ENCODE peak calls at places on chromosomes 12 and 14, in nine cellular contexts. One of them, this sample, is unnamed.

GRCh38 chr12:15650399-15651128 is 138.6 kb downstream of the EPS8 start:
- DNase-seq in CD8-positive, alpha-beta T cell: no peak
- DNase-seq in activated effector memory CD4-positive, alpha-beta T cell treated with Interleukin-2 at 50 U/mL for 16 hours: no peak
- DNase-seq in progenitor cell of endocrine pancreas: no peak
- DNase-seq in cardiac septum: no peak
- DNase-seq in adipocyte: no peak
- DNase-seq in COLO829: no peak
- DNase-seq in activated T-cell treated with anti-CD3 and anti-CD28 coated beads, Interleukin-2, amount 50 U/mL, for 48 hours: no peak
- DNase-seq in retina: no peak
- DNase-seq in this sample: no peak

GRCh38 chr12:109289004-109289403 is 20.1 kb downstream of the FOXN4 start:
- DNase-seq in CD8-positive, alpha-beta T cell: no peak
- DNase-seq in activated effector memory CD4-positive, alpha-beta T cell treated with Interleukin-2 at 50 U/mL for 16 hours: no peak
- DNase-seq in progenitor cell of endocrine pancreas: no peak
- DNase-seq in cardiac septum: no peak
- DNase-seq in adipocyte: no peak
- DNase-seq in COLO829: no peak
- DNase-seq in activated T-cell treated with anti-CD3 and anti-CD28 coated beads, Interleukin-2, amount 50 U/mL, for 48 hours: no peak
- DNase-seq in retina: no peak
- DNase-seq in this sample: no peak

GRCh38 chr12:89768586-89769482 is 60.2 kb upstream of the ATP2B1 start:
- DNase-seq in CD8-positive, alpha-beta T cell: no peak
- DNase-seq in activated effector memory CD4-positive, alpha-beta T cell treated with Interleukin-2 at 50 U/mL for 16 hours: no peak
- DNase-seq in progenitor cell of endocrine pancreas: no peak
- DNase-seq in cardiac septum: no peak
- DNase-seq in adipocyte: peak; percentile 89
- DNase-seq in COLO829: peak; percentile 55
- DNase-seq in activated T-cell treated with anti-CD3 and anti-CD28 coated beads, Interleukin-2, amount 50 U/mL, for 48 hours: peak; percentile 33
- DNase-seq in retina: no peak
- DNase-seq in this sample: no peak

GRCh38 chr12:123571343-123571813 is 13.0 kb upstream of the TMED2 start:
- DNase-seq in CD8-positive, alpha-beta T cell: no peak
- DNase-seq in activated effector memory CD4-positive, alpha-beta T cell treated with Interleukin-2 at 50 U/mL for 16 hours: no peak
- DNase-seq in progenitor cell of endocrine pancreas: no peak
- DNase-seq in cardiac septum: no peak
- DNase-seq in adipocyte: peak; percentile 64
- DNase-seq in COLO829: no peak
- DNase-seq in activated T-cell treated with anti-CD3 and anti-CD28 coated beads, Interleukin-2, amount 50 U/mL, for 48 hours: no peak
- DNase-seq in retina: peak; percentile 12
- DNase-seq in this sample: no peak

GRCh38 chr12:1666685-1667162 is 24.1 kb upstream of the ADIPOR2 start:
- DNase-seq in CD8-positive, alpha-beta T cell: no peak
- DNase-seq in activated effector memory CD4-positive, alpha-beta T cell treated with Interleukin-2 at 50 U/mL for 16 hours: no peak
- DNase-seq in progenitor cell of endocrine pancreas: no peak
- DNase-seq in cardiac septum: no peak
- DNase-seq in adipocyte: peak; percentile 35
- DNase-seq in COLO829: no peak
- DNase-seq in activated T-cell treated with anti-CD3 and anti-CD28 coated beads, Interleukin-2, amount 50 U/mL, for 48 hours: no peak
- DNase-seq in retina: no peak
- DNase-seq in this sample: peak; percentile 79

GRCh38 chr12:123971770-123972447 is 722 bp downstream of the CCDC92 start:
- DNase-seq in CD8-positive, alpha-beta T cell: peak; percentile 45
- DNase-seq in activated effector memory CD4-positive, alpha-beta T cell treated with Interleukin-2 at 50 U/mL for 16 hours: peak; percentile 24
- DNase-seq in progenitor cell of endocrine pancreas: no peak
- DNase-seq in cardiac septum: no peak
- DNase-seq in adipocyte: peak; percentile 63
- DNase-seq in COLO829: no peak
- DNase-seq in activated T-cell treated with anti-CD3 and anti-CD28 coated beads, Interleukin-2, amount 50 U/mL, for 48 hours: peak; percentile 64
- DNase-seq in retina: peak; percentile 74
- DNase-seq in this sample: peak; percentile 44

GRCh38 chr12:104049278-104050257 is at the start of gene GLT8D2:
- DNase-seq in CD8-positive, alpha-beta T cell: peak; percentile 21
- DNase-seq in activated effector memory CD4-positive, alpha-beta T cell treated with Interleukin-2 at 50 U/mL for 16 hours: no peak
- DNase-seq in progenitor cell of endocrine pancreas: no peak
- DNase-seq in cardiac septum: no peak
- DNase-seq in adipocyte: peak; percentile 97
- DNase-seq in COLO829: no peak
- DNase-seq in activated T-cell treated with anti-CD3 and anti-CD28 coated beads, Interleukin-2, amount 50 U/mL, for 48 hours: peak; percentile 28
- DNase-seq in retina: peak; percentile 65
- DNase-seq in this sample: no peak

GRCh38 chr14:30559638-30560071 is 697 bp downstream of the G2E3 start:
- DNase-seq in CD8-positive, alpha-beta T cell: no peak
- DNase-seq in activated effector memory CD4-positive, alpha-beta T cell treated with Interleukin-2 at 50 U/mL for 16 hours: no peak
- DNase-seq in progenitor cell of endocrine pancreas: no peak
- DNase-seq in cardiac septum: no peak
- DNase-seq in adipocyte: peak; percentile 70
- DNase-seq in COLO829: no peak
- DNase-seq in activated T-cell treated with anti-CD3 and anti-CD28 coated beads, Interleukin-2, amount 50 U/mL, for 48 hours: no peak
- DNase-seq in retina: peak; percentile 69
- DNase-seq in this sample: peak; percentile 52

GRCh38 chr12:122845865-122846621 is 10.8 kb downstream of the HIP1R start:
- DNase-seq in CD8-positive, alpha-beta T cell: no peak
- DNase-seq in activated effector memory CD4-positive, alpha-beta T cell treated with Interleukin-2 at 50 U/mL for 16 hours: no peak
- DNase-seq in progenitor cell of endocrine pancreas: no peak
- DNase-seq in cardiac septum: peak; percentile 69
- DNase-seq in adipocyte: no peak
- DNase-seq in COLO829: no peak
- DNase-seq in activated T-cell treated with anti-CD3 and anti-CD28 coated beads, Interleukin-2, amount 50 U/mL, for 48 hours: no peak
- DNase-seq in retina: no peak
- DNase-seq in this sample: no peak

GRCh38 chr14:30855345-30856037 is 18.9 kb upstream of the COCH start:
- DNase-seq in CD8-positive, alpha-beta T cell: no peak
- DNase-seq in activated effector memory CD4-positive, alpha-beta T cell treated with Interleukin-2 at 50 U/mL for 16 hours: no peak
- DNase-seq in progenitor cell of endocrine pancreas: no peak
- DNase-seq in cardiac septum: no peak
- DNase-seq in adipocyte: no peak
- DNase-seq in COLO829: no peak
- DNase-seq in activated T-cell treated with anti-CD3 and anti-CD28 coated beads, Interleukin-2, amount 50 U/mL, for 48 hours: peak; percentile 39
- DNase-seq in retina: no peak
- DNase-seq in this sample: no peak